ENCODE peak calls at places on chromosomes 7 and 10, in nine cellular contexts. P is lower lobe of right lung, E is neural progenitor cell, I is heart right ventricle, Z is endothelial cell of umbilical vein, K is HCT116, L is breast epithelium, C is left lung, R is IMR-90. U is an unnamed sample. For H3K4me1, the result is how much of the 10 kb centered on the place peaks cover.

GRCh38 chr10:28768227-28768626 is 90.9 kb downstream of the BAMBI start:
- DNase-seq in K (no peak), I (no peak), L (no peak), P (no peak), E (peak), R (no peak), C (no peak), Z (no peak), U (no peak)

GRCh38 chr10:130411496-130412070 is 275.4 kb downstream of the GLRX3 start:
- DNase-seq in Z (no peak), C (no peak), P (no peak), L (no peak), I (no peak), K (no peak), R (no peak), E (no peak), U (no peak)

GRCh38 chr10:87861566-87861952 is 1.8 kb downstream of the KLLN start:
- DNase-seq in K (no peak), L (peak), I (peak), C (peak), E (peak), P (peak), R (peak), Z (peak), U (no peak)

GRCh38 chr10:126609566-126609965 is 60.9 kb downstream of the C10orf90 start:
- DNase-seq in R (no peak), C (no peak), I (no peak), E (no peak), K (no peak), Z (no peak), L (no peak), P (no peak), U (no peak)

GRCh38 chr10:73359492-73359891 is 828 bp upstream of the CFAP70 start:
- DNase-seq in P (no peak), I (no peak), Z (no peak), R (no peak), L (no peak), K (no peak), C (no peak), E (no peak), U (no peak)

GRCh38 chr7:99975782-99976521 is at the start of gene AZGP1:
- DNase-seq in R (no peak), Z (no peak), I (peak), K (no peak), L (peak), E (no peak), C (no peak), P (no peak), U (peak)

GRCh38 chr7:64046041-64046389 is 781 bp downstream of the ZNF727 start:
- DNase-seq in K (no peak), P (no peak), C (no peak), R (no peak), I (no peak), E (no peak), L (no peak), Z (no peak), U (no peak)

GRCh38 chr10:86956841-86957448 is 470 bp downstream of the MMRN2 start:
- DNase-seq in C (no peak), R (no peak), I (no peak), L (no peak), K (no peak), E (no peak), P (peak), Z (no peak), U (no peak)

GRCh38 chr7:33109758-33110238 is 594 bp upstream of the RP9 start:
- DNase-seq in Z (no peak), R (peak), L (no peak), E (no peak), I (no peak), P (no peak), C (no peak), K (no peak), U (no peak)

GRCh38 chr7:42549866-42550485 is 313.0 kb upstream of the GLI3 start:
- DNase-seq in P (no peak), Z (no peak), K (no peak), I (no peak), R (no peak), C (no peak), L (no peak), E (no peak), U (no peak)

GRCh38 chr7:139776486-139777303 is 1.1 kb downstream of the HIPK2 start:
- DNase-seq in Z (peak), R (peak), E (peak), P (no peak), K (no peak), C (no peak), I (no peak), L (no peak), U (peak)

GRCh38 chr7:150381785-150382122 is 2.6 kb downstream of the ZNF775 start:
- DNase-seq in I (no peak), Z (no peak), P (no peak), C (no peak), E (no peak), K (no peak), R (no peak), L (no peak), U (no peak)

GRCh38 chr7:72170489-72170888 is 241.6 kb downstream of the CALN1 start:
- DNase-seq in E (no peak), L (no peak), Z (no peak), K (no peak), R (no peak), I (no peak), C (no peak), P (no peak), U (no peak)

GRCh38 chr10:102467971-102468438 is 16.7 kb upstream of the C10orf95 start:
- DNase-seq in C (no peak), I (no peak), K (no peak), E (no peak), L (no peak), P (peak), R (no peak), Z (no peak), U (no peak)

GRCh38 chr7:29106128-29106988 is 40.0 kb downstream of the CPVL start:
- DNase-seq in P (no peak), C (no peak), R (peak), E (peak), Z (peak), I (peak), L (no peak), K (peak), U (no peak)

GRCh38 chr10:78651287-78651686 is 417.5 kb upstream of the ZMIZ1 start:
- DNase-seq in Z (no peak), K (no peak), C (no peak), R (no peak), E (no peak), I (no peak), P (no peak), L (no peak), U (no peak)

GRCh38 chr10:32049113-32049512 is 7.1 kb downstream of the KIF5B start:
- DNase-seq in L (no peak), K (no peak), I (no peak), P (no peak), C (no peak), R (peak), Z (no peak), E (no peak), U (no peak)

GRCh38 chr7:149872419-149873073 is 1.2 kb upstream of the ATP6V0E2 start:
- DNase-seq in R (peak), P (peak), C (peak), Z (peak), L (peak), E (peak), I (peak), K (no peak), U (no peak)

GRCh38 chr10:12444981-12445700 is 95.8 kb downstream of the CAMK1D start:
- DNase-seq in R (no peak), Z (no peak), I (no peak), E (no peak), K (no peak), P (no peak), L (no peak), C (no peak), U (no peak)

GRCh38 chr7:51278797-51279196 is 37.8 kb downstream of the COBL start:
- DNase-seq in L (no peak), E (peak), I (no peak), R (no peak), K (no peak), P (no peak), Z (no peak), C (no peak), U (no peak)

GRCh38 chr7:99079104-99079503 is 64.8 kb downstream of the SMURF1 start:
- DNase-seq in L (no peak), E (no peak), P (peak), C (peak), R (no peak), I (no peak), K (no peak), Z (no peak), U (no peak)

GRCh38 chr7:120805636-120806388 is 52.1 kb downstream of the TSPAN12 start:
- DNase-seq in E (peak), C (peak), L (no peak), R (peak), Z (peak), K (peak), I (peak), P (no peak), U (peak)

GRCh38 chr7:120806669-120807068 is 51.3 kb downstream of the TSPAN12 start:
- DNase-seq in I (no peak), E (no peak), L (no peak), C (no peak), Z (no peak), P (no peak), K (no peak), R (peak), U (no peak)

GRCh38 chr7:120799147-120799546 is 58.8 kb downstream of the TSPAN12 start:
- DNase-seq in I (no peak), K (no peak), R (no peak), Z (no peak), C (no peak), E (no peak), P (no peak), L (no peak), U (no peak)

GRCh38 chr7:120799813-120800483 is 58.0 kb downstream of the TSPAN12 start:
- DNase-seq in I (no peak), R (no peak), E (no peak), Z (no peak), C (no peak), P (no peak), L (no peak), K (no peak), U (no peak)

DNA sequence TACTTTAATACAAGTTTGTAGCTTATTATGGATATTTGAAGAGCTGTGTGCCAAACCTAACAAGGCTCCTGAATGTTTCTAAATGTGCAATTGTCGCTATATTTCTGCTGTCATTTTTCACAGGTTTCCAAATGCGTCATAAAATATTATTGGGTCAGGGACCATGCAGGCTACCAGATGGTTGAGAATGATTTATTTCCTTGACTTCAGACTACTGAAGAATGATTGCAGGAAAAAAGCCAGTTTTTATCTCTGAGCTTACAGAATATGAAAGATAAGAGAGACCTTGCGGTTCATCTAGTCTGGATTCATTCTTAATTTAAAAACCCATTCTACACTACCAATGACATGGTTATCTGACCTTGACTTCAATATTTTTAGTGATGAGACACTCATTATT is 55.2 kb downstream of the TSPAN12 start:
- DNase-seq in P (no peak), L (no peak), K (no peak), Z (no peak), E (no peak), I (no peak), R (no peak), C (no peak), U (no peak)
- H3K27ac ChIP-seq in P (no peak), L (no peak), K (no peak), Z (no peak), E (no peak), I (no peak), R (no peak), C (no peak), U (no peak)

DNA sequence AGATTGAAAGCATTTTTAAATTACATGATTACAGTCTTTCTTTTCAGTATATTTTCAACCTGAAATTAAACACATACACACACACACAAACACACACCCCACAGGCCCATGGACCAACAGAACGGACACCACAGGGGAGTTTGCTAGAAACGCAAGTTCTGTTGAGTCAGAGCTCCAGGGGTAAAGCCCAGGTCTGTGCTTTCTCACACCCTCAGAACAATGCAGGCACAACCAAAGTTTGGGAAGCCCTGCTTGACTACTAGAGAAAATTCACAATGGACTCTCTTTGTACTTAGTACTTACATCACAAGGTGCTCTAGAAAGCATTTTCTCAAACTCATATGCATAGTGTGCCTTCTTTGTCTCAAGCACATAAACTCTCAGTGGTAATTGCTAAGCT is 704.0 kb upstream of the IGFBP3 start:
- DNase-seq in L (no peak), R (no peak), I (no peak), P (no peak), C (no peak), E (peak), Z (no peak), K (no peak), U (no peak)
- H3K4me1 ChIP-seq in L (under half), R (under half), I (under half), P (under half), C (under half), E (under half), Z (under half), K (under half), U (under half)

DNA sequence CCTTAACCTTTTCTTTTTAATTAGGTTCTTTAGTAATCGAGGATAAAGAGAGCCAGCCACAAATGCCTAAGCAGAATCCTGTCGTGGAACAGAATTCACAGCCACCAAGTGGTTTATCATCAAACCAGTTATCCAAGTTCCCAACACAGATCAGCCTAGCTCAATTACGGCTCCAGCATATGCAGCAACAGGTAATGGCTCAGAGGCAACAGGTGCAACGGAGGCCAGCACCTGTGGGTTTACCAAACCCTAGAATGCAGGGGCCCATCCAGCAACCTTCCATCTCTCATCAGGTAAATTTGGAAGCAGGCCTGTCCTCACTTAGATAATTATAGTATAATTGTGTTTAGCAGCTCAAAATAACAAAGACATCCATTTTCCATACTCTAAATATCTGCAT is 94.6 kb downstream of the TRIM24 start:
- DNase-seq in P (no peak), E (no peak), R (no peak), C (no peak), L (no peak), K (no peak), Z (no peak), I (no peak), U (no peak)
- H3K4me3 ChIP-seq in P (no peak), E (no peak), R (no peak), C (no peak), L (no peak), K (no peak), Z (no peak), I (no peak), U (no peak)

DNA sequence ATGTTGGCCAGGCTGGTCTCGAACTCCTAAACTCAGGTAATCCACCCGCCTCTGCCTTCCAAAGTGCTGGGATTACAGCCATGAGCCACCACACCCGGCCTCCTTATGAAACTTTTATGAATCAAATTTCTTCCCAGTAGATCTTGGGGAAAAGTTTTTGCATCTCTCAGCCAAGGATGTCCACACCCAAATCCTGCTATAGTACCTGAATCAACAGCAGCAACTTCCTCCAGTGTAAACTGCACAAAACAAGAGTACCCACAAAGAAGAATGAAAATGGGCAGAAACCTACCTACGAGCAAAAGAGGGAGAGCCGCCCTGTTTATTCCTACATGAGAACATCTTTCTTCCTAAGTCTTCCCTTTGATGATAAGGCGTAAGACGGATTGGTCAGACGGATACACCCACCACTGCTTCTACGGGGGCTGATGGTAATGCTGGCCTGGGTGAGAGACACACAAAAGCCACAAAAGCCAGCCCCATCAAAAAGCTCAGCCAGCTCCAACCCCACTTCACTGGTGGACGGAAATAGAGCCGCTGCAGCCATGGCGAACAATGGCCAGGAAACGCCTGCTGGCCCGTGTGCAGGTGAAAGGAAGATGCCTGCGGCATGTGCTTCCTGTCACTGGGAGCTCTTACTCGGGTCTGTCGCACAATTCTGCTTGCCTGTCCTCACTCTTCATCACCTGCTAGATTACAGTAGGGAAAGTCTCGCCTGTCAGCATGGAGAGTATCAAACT is 10.4 kb downstream of the JCAD start:
- DNase-seq in K (no peak), C (no peak), I (peak), L (no peak), E (no peak), P (no peak), Z (peak), R (no peak), U (no peak)
- H3K27ac ChIP-seq in K (no peak), C (peak), I (peak), L (no peak), E (no peak), P (peak), Z (peak), R (no peak), U (no peak)

GRCh38 chr10:94420998-94421397 is 18.7 kb downstream of the TBC1D12 start:
- DNase-seq in I (no peak), L (no peak), K (no peak), C (no peak), P (no peak), R (no peak), E (no peak), Z (no peak), U (no peak)

GRCh38 chr10:94424714-94425337 is 22.5 kb downstream of the TBC1D12 start:
- DNase-seq in C (no peak), R (no peak), E (no peak), Z (no peak), I (no peak), P (no peak), K (no peak), L (no peak), U (no peak)

GRCh38 chr10:94420516-94420915 is 18.2 kb downstream of the TBC1D12 start:
- DNase-seq in P (no peak), E (no peak), K (no peak), L (no peak), C (no peak), Z (no peak), I (no peak), R (no peak), U (no peak)

GRCh38 chr10:94425942-94426341 is 23.6 kb downstream of the TBC1D12 start:
- DNase-seq in C (no peak), L (no peak), R (no peak), E (no peak), Z (no peak), I (no peak), P (no peak), K (no peak), U (no peak)

GRCh38 chr10:94423627-94424026 is 21.3 kb downstream of the TBC1D12 start:
- DNase-seq in E (no peak), C (no peak), I (no peak), Z (no peak), K (no peak), L (no peak), R (peak), P (no peak), U (no peak)
- H3K4me1 ChIP-seq in E (under half), C (under half), I (under half), Z (under half), K (under half), L (under half), R (under half), P (under half), U (under half)

GRCh38 chr7:102024005-102024768 is 206.8 kb downstream of the CUX1 start:
- DNase-seq in L (no peak), I (no peak), K (no peak), Z (no peak), C (no peak), R (peak), E (no peak), P (peak), U (no peak)
- H3K4me3 ChIP-seq in L (no peak), I (no peak), K (no peak), Z (no peak), C (no peak), R (no peak), E (no peak), P (no peak), U (no peak)

DNA sequence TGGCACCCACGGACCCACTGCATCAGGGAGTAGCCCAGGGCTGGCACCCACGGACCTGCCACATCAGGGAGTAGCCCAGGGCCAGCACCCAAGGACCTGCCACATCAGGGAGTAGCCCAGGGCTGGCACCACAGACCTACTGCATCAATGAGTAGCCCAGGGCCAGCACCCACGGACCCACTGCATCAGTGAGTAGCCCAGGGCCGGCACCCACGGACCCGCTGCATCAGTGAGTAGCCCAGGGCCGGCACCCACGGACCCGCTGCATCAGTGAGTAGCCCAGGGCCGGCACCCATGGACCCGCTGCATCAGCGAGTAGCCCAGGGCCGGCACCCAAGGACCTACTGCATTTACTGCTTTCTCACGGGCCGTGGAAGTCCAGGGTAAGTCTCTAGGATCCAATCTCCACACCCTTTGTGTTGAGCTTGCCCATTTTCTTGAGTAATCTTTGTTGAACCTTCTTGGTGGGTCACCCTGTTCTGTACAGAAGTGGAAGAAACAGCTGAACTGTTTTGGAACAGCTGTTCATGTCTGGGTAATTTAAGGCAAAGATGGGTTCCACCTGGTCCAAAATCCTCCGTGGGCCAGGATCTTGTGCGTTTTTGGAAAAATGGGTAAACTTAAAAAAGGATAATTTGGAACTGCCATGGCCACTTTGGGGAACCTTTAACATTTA is 69.0 kb downstream of the VIPR2 start:
- DNase-seq in P (no peak), E (no peak), Z (no peak), L (peak), C (no peak), R (no peak), K (no peak), I (peak), U (no peak)
- H3K27ac ChIP-seq in P (no peak), E (no peak), Z (no peak), L (no peak), C (no peak), R (no peak), K (no peak), I (peak), U (no peak)

U was measured in CD4-positive, CD25-positive, alpha-beta regulatory T cell.